ENCODE peak calls at places on chromosomes 13 and 19, in eight cellular contexts. S is heart left ventricle, L is BJ, A is mesothelial cell of epicardium, P is left ventricle myocardium inferior, Q is body of pancreas, V is lower leg skin, H is H1. K is an unnamed sample.

GRCh38 chr13:66312312-66313087 is 917.6 kb downstream of the PCDH9 start:
- DNase-seq in S (no peak), L (peak), A (no peak), P (no peak), Q (peak), V (no peak), H (no peak), K (no peak)

GRCh38 chr19:18768997-18769891 is 21.9 kb downstream of the COMP start:
- DNase-seq in S (no peak), L (no peak), A (no peak), P (no peak), Q (peak), V (no peak), H (no peak), K (no peak)

GRCh38 chr13:49693191-49693733 is 2.0 kb upstream of the EBPL start:
- DNase-seq in S (no peak), L (no peak), A (no peak), P (no peak), Q (no peak), V (no peak), H (no peak), K (no peak)

GRCh38 chr13:48233097-48233885 is at the start of gene ITM2B:
- DNase-seq in S (peak), L (no peak), A (peak), P (peak), Q (peak), V (peak), H (no peak), K (peak)

GRCh38 chr19:20279516-20279915 is 112.5 kb downstream of the ZNF486 start:
- DNase-seq in S (no peak), L (no peak), A (no peak), P (no peak), Q (no peak), V (no peak), H (no peak), K (no peak)

GRCh38 chr13:41470187-41470586 is 12.8 kb downstream of the RGCC start:
- DNase-seq in S (no peak), L (no peak), A (no peak), P (no peak), Q (no peak), V (no peak), H (no peak), K (no peak)

GRCh38 chr13:19890030-19890429 is 26.6 kb upstream of the ZMYM5 start:
- DNase-seq in S (no peak), L (no peak), A (no peak), P (no peak), Q (no peak), V (no peak), H (no peak), K (no peak)

GRCh38 chr13:99501952-99502310 is 659 bp downstream of the TM9SF2 start:
- DNase-seq in S (no peak), L (no peak), A (no peak), P (no peak), Q (peak), V (peak), H (no peak), K (no peak)

GRCh38 chr19:40781140-40781539 is 3.1 kb downstream of the RAB4B start:
- DNase-seq in S (no peak), L (no peak), A (no peak), P (no peak), Q (no peak), V (no peak), H (no peak), K (no peak)

GRCh38 chr19:30376272-30376671 is 4.1 kb downstream of the ZNF536 start:
- DNase-seq in S (no peak), L (no peak), A (no peak), P (no peak), Q (no peak), V (peak), H (no peak), K (no peak)

GRCh38 chr19:46731584-46731983 is 14.3 kb upstream of the FKRP start:
- DNase-seq in S (no peak), L (no peak), A (no peak), P (no peak), Q (no peak), V (no peak), H (no peak), K (no peak)
- TF ChIP-seq CTCF in S (no peak), L (no peak), A (no peak), P (no peak), Q (no peak), V (no peak), H (no peak), K (no peak)

GRCh38 chr19:1567116-1567847 is 843 bp downstream of the MEX3D start:
- DNase-seq in S (no peak), L (no peak), A (peak), P (peak), Q (peak), V (no peak), H (no peak), K (no peak)

GRCh38 chr19:1567848-1568227 is 287 bp downstream of the MEX3D start:
- DNase-seq in S (no peak), L (no peak), A (no peak), P (no peak), Q (no peak), V (no peak), H (no peak), K (no peak)

GRCh38 chr19:1563251-1563650 is 4.9 kb downstream of the MEX3D start:
- DNase-seq in S (no peak), L (no peak), A (no peak), P (no peak), Q (no peak), V (no peak), H (no peak), K (no peak)

GRCh38 chr19:1568320-1569019 is at the start of gene MEX3D:
- DNase-seq in S (peak), L (no peak), A (peak), P (peak), Q (peak), V (peak), H (no peak), K (peak)

DNA sequence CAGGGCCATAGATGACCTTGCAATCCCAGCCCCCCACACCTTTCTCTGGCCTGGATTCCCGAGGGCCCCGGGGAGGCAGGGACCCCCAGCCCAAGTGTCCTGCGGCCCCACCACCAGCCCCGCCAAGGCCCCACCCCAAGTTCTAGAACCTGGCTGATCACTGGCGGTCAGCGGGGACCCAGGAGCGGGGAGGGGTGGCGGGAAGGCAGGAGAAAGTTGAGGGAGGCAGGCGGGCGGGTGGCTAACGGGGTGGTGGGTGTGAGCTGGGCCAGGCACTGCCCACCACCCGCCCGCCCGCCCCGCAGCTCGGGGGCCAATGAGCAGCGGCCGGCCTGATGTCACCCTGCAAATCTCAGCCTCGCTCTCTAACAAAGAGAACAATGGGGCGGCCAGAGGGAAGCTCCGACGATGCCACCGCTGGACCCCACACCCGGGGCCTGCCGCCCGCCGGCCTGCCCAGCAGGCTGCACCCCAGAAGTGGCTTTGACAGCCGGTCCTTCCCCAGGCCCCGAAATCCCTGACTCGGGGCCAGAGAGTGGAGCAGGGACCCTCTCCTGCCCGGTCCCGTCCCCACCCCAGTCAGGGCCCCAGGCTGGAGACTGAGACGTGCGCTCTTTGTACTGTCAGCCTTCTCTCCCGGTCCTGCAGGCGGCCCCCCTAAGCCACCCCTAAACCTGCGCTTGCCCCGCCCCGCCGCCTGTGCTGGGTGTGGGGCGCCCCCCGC is 1.6 kb downstream of the MEX3D start:
- DNase-seq in S (peak), L (peak), A (peak), P (peak), Q (peak), V (peak), H (peak), K (peak)
- TF ChIP-seq CTCF in S (no peak), L (no peak), A (no peak), P (no peak), Q (no peak), V (no peak), H (no peak), K (no peak)

GRCh38 chr13:112576191-112576590 is 11.8 kb downstream of the TUBGCP3 start:
- DNase-seq in S (no peak), L (no peak), A (no peak), P (no peak), Q (no peak), V (no peak), H (no peak), K (no peak)

GRCh38 chr13:112574476-112575294 is 13.3 kb downstream of the TUBGCP3 start:
- DNase-seq in S (no peak), L (no peak), A (no peak), P (no peak), Q (no peak), V (no peak), H (no peak), K (no peak)

GRCh38 chr13:112576768-112577167 is 11.2 kb downstream of the TUBGCP3 start:
- DNase-seq in S (no peak), L (no peak), A (no peak), P (no peak), Q (no peak), V (no peak), H (no peak), K (no peak)

GRCh38 chr13:112575295-112575622 is 12.7 kb downstream of the TUBGCP3 start:
- DNase-seq in S (no peak), L (no peak), A (no peak), P (no peak), Q (no peak), V (no peak), H (no peak), K (no peak)

DNA sequence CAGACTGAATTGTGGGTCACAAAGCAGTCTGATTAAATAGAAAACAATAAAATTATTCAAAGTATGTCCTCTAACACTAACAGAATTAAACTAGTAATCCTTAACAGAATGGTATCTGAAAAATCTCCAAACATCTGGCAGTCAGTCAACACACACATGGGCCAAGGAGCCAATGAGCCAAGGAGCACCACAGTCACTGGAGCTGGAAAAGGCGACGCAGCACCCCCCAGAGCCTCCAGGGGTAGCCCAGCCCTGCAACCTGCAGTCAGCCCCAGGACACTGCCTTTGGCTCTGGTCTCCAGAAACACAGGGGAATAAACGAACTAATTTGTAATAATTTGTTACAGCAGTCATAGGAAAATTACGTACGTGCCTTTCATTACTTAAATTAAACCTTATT is 12.3 kb downstream of the TUBGCP3 start:
- DNase-seq in S (no peak), L (no peak), A (no peak), P (no peak), Q (peak), V (no peak), H (no peak), K (no peak)
- TF ChIP-seq CTCF in S (no peak), L (peak), A (no peak), P (no peak), Q (no peak), V (no peak), H (peak), K (no peak)

GRCh38 chr13:32376642-32377418 is 51.1 kb downstream of the N4BP2L1 start:
- DNase-seq in S (no peak), L (no peak), A (no peak), P (no peak), Q (no peak), V (no peak), H (no peak), K (no peak)

GRCh38 chr13:32381539-32381938 is 46.4 kb downstream of the N4BP2L1 start:
- DNase-seq in S (no peak), L (no peak), A (no peak), P (no peak), Q (peak), V (no peak), H (peak), K (no peak)

DNA sequence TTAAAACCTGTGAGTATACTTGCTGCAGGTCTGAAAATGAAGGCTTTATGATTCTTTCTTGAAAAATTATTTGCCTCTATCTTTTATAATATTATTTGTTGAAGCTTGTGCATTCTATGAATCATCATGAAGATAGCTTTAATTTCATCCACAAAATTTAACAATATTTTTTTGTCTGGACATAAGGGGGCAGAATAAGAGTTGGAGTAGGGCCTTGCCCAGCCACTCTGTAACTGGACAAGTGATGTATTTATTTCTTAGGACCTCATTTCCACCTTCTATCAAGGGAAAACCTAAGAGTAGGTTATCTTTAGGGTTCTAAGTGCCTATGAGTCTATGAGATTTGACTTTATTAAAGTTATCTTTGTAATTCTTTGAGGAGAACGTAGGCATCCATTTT is 49.9 kb downstream of the N4BP2L1 start:
- DNase-seq in S (no peak), L (no peak), A (no peak), P (no peak), Q (no peak), V (no peak), H (no peak), K (no peak)
- TF ChIP-seq CTCF in S (no peak), L (no peak), A (no peak), P (peak), Q (no peak), V (no peak), H (no peak), K (peak)

DNA sequence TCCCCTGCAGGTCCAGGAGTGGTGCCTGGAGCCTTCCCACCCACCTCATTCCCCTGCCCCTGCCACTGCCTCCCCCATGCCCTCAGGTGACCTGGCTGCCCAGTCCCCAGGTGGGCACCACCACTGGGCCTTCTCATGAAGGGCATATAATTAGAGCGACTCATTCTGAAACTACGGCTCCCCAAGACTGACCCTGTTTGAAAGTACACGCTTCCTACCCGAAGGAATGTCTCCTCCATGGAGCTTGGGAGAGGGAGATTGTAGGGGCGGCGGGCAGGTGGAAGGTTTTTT is 52.6 kb downstream of the GPR12 start:
- DNase-seq in S (no peak), L (no peak), A (no peak), P (no peak), Q (no peak), V (no peak), H (no peak), K (no peak)
- TF ChIP-seq CTCF in S (no peak), L (no peak), A (no peak), P (no peak), Q (no peak), V (no peak), H (no peak), K (no peak)

GRCh38 chr13:46605089-46605488 is 52.1 kb downstream of the LRCH1 start:
- DNase-seq in S (peak), L (no peak), A (no peak), P (no peak), Q (peak), V (no peak), H (no peak), K (no peak)

GRCh38 chr13:46602531-46602930 is 49.6 kb downstream of the LRCH1 start:
- DNase-seq in S (no peak), L (no peak), A (no peak), P (no peak), Q (no peak), V (no peak), H (no peak), K (no peak)

GRCh38 chr13:46600943-46601311 is 48.0 kb downstream of the LRCH1 start:
- DNase-seq in S (no peak), L (no peak), A (no peak), P (no peak), Q (no peak), V (no peak), H (no peak), K (no peak)

GRCh38 chr13:46604226-46604968 is 51.4 kb downstream of the LRCH1 start:
- DNase-seq in S (no peak), L (no peak), A (no peak), P (no peak), Q (no peak), V (no peak), H (no peak), K (no peak)

DNA sequence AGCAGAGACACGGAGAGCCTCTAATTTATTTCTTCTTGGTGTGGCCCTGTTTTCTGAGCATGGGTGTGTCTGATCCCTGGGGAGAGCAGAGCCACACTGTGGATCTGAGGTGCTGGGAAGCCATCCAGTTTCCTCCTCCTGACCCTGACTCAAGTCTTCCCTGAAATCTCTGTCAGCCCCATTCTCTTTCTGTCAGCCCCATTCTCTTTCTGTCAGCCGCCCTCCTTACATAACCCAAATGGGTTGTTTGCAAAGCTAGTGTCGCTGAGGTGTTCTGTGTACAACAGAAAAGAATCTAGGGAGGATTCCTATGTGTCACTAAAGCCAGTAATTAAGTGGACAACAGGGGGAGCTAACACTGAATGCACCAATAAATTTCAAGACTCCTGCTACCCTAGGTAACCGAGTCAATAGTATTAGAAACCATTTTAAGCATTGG is 50.2 kb downstream of the LRCH1 start:
- DNase-seq in S (no peak), L (no peak), A (no peak), P (no peak), Q (no peak), V (no peak), H (no peak), K (no peak)
- TF ChIP-seq CTCF in S (peak), L (peak), A (no peak), P (peak), Q (no peak), V (no peak), H (no peak), K (peak)

K was measured in D721Med.